ENCODE peak calls at places on chromosomes 5 and 9, in eight cellular contexts. G is CD8-positive, alpha-beta memory T cell; N is pancreas; Q is tibial nerve; X is neuronal stem cell; B is ovary; O is tibial artery; Y is HCT116. M is an unnamed sample.
A peak's percentile ranks its signal among the peaks of the same experiment; 100 is the strongest.

GRCh38 chr9:123940721-123941534 is 11.0 kb upstream of the DENND1A start:
- DNase-seq in X (no peak), Y (no peak), O (no peak), G (no peak), Q (no peak), N (no peak), B (no peak), M (no peak)

GRCh38 chr5:42767491-42768105 is 11.0 kb downstream of the CCDC152 start:
- DNase-seq in G (no peak), O (no peak), Q (no peak), Y (no peak), B (no peak), X (no peak), N (no peak), M (peak; percentile 50)

GRCh38 chr9:17627641-17628040 is 48.8 kb downstream of the SH3GL2 start:
- DNase-seq in B (no peak), Y (no peak), Q (no peak), X (no peak), G (no peak), N (no peak), O (no peak), M (no peak)

GRCh38 chr9:4344946-4345345 is 45.1 kb upstream of the GLIS3 start:
- DNase-seq in O (no peak), B (no peak), Q (no peak), G (no peak), N (no peak), X (no peak), Y (no peak), M (no peak)

GRCh38 chr5:7970816-7971215 is 101.9 kb downstream of the MTRR start:
- DNase-seq in G (no peak), N (no peak), B (no peak), Q (no peak), Y (no peak), O (no peak), X (no peak), M (no peak)

GRCh38 chr9:117247271-117247670 is 167.6 kb downstream of the ASTN2 start:
- DNase-seq in X (no peak), B (no peak), N (peak; percentile 16), G (no peak), O (no peak), Q (no peak), Y (no peak), M (peak; percentile 34)

GRCh38 chr5:64977779-64978178 is 209.0 kb downstream of the CWC27 start:
- DNase-seq in B (no peak), Q (no peak), G (no peak), X (no peak), Y (no peak), N (no peak), O (no peak), M (no peak)

GRCh38 chr5:96648023-96648422 is 14.2 kb upstream of the CAST start:
- DNase-seq in Q (no peak), X (no peak), O (no peak), N (no peak), G (no peak), B (no peak), Y (no peak), M (no peak)

GRCh38 chr5:158701406-158702177 is 398.1 kb downstream of the EBF1 start:
- DNase-seq in O (peak; percentile 53), B (no peak), G (no peak), Y (no peak), X (no peak), Q (no peak), N (no peak), M (no peak)

GRCh38 chr5:2985718-2986117 is 234.2 kb upstream of the IRX2 start:
- DNase-seq in B (no peak), O (no peak), Q (no peak), G (no peak), Y (no peak), X (no peak), N (no peak), M (no peak)

GRCh38 chr5:102893942-102894341 is 138.8 kb downstream of the PAM start:
- DNase-seq in B (no peak), O (no peak), Q (no peak), N (no peak), G (no peak), Y (no peak), X (no peak), M (no peak)

GRCh38 chr9:128689293-128689770 is 310 bp downstream of the SET start:
- DNase-seq in G (no peak), Y (no peak), Q (no peak), N (no peak), O (peak; percentile 52), B (peak; percentile 60), X (no peak), M (no peak)

GRCh38 chr5:74492230-74492629 is 148.3 kb downstream of the ENC1 start:
- DNase-seq in O (no peak), Q (no peak), G (no peak), B (no peak), X (no peak), N (no peak), Y (no peak), M (peak; percentile 17)

GRCh38 chr5:332843-333242 is 11.3 kb downstream of the AHRR start:
- DNase-seq in G (no peak), O (no peak), Y (no peak), X (no peak), N (no peak), B (no peak), Q (no peak), M (no peak)

GRCh38 chr5:31196309-31196708 is 2.8 kb downstream of the CDH6 start:
- DNase-seq in N (no peak), O (no peak), X (peak; percentile 23), G (no peak), Q (no peak), Y (no peak), B (no peak), M (peak; percentile 79)

GRCh38 chr5:159123700-159124099 is 24.0 kb upstream of the EBF1 start:
- DNase-seq in O (no peak), B (no peak), Q (no peak), N (no peak), G (no peak), X (no peak), Y (no peak), M (no peak)

GRCh38 chr5:72107874-72108199 is 562 bp downstream of the MAP1B start:
- DNase-seq in O (no peak), X (peak; percentile 55), Q (no peak), N (peak; percentile 8), B (peak; percentile 13), Y (no peak), G (no peak), M (no peak)

GRCh38 chr9:73715591-73715990 is 563.9 kb downstream of the ANXA1 start:
- DNase-seq in N (no peak), O (no peak), B (no peak), Y (no peak), Q (no peak), G (no peak), X (no peak), M (no peak)

GRCh38 chr5:131959906-131960305 is 14.4 kb upstream of the MEIKIN start:
- DNase-seq in B (no peak), G (no peak), X (no peak), O (no peak), Q (no peak), Y (no peak), N (no peak), M (no peak)

GRCh38 chr5:99320461-99320860 is 391.7 kb upstream of the CHD1 start:
- DNase-seq in X (peak; percentile 2), N (no peak), O (peak; percentile 26), Q (no peak), B (no peak), Y (no peak), G (no peak), M (peak; percentile 53)

GRCh38 chr5:175670358-175670757 is 12.5 kb downstream of the HRH2 start:
- DNase-seq in G (no peak), X (no peak), Y (no peak), N (no peak), B (no peak), O (no peak), Q (no peak), M (no peak)

GRCh38 chr9:74499111-74499601 is 2.0 kb downstream of the RORB start:
- DNase-seq in Q (no peak), X (peak; percentile 0), G (no peak), B (no peak), O (no peak), Y (no peak), N (no peak), M (no peak)

GRCh38 chr9:101736723-101737122 is 1.7 kb downstream of the GRIN3A start:
- DNase-seq in G (no peak), Y (no peak), Q (no peak), X (peak; percentile 51), O (no peak), N (peak; percentile 11), B (no peak), M (peak; percentile 10)

GRCh38 chr5:171989276-171989675 is 17.2 kb downstream of the FBXW11 start:
- DNase-seq in X (no peak), G (no peak), O (no peak), N (no peak), Q (no peak), Y (no peak), B (no peak), M (no peak)

GRCh38 chr5:28542968-28543367 is 1504.6 kb upstream of the CDH9 start:
- DNase-seq in Q (no peak), G (no peak), B (no peak), X (no peak), N (no peak), O (no peak), Y (no peak), M (no peak)

GRCh38 chr9:12426198-12426864 is 266.9 kb upstream of the TYRP1 start:
- DNase-seq in B (no peak), O (no peak), N (no peak), Q (no peak), X (peak; percentile 14), G (no peak), Y (no peak), M (peak; percentile 48)

GRCh38 chr5:95779611-95780010 is 42.9 kb downstream of the GLRX start:
- DNase-seq in Y (no peak), G (no peak), Q (no peak), B (no peak), O (no peak), N (no peak), X (no peak), M (no peak)

GRCh38 chr5:32308951-32309350 is 3.8 kb downstream of the MTMR12 start:
- DNase-seq in O (no peak), Y (no peak), G (no peak), N (no peak), X (no peak), B (no peak), Q (peak; percentile 11), M (no peak)
- H3K4me1 ChIP-seq in O (peaks cover 37% of the 10 kb centered on the region), Y (peaks cover 6% of the 10 kb centered on the region), G (peaks cover 18% of the 10 kb centered on the region), N (peaks cover 62% of the 10 kb centered on the region), X (peaks cover 5% of the 10 kb centered on the region), B (peaks cover 14% of the 10 kb centered on the region), Q (peaks cover 20% of the 10 kb centered on the region), M (peaks cover 15% of the 10 kb centered on the region)

GRCh38 chr5:147658293-147658932 is 124.1 kb downstream of the JAKMIP2 start:
- DNase-seq in N (no peak), Y (no peak), Q (no peak), X (no peak), G (no peak), O (no peak), B (no peak), M (no peak)
- H3K27me3 ChIP-seq in N (no peaks in the 10 kb centered on the region), Y (peaks cover 4% of the 10 kb centered on the region), Q (no peaks in the 10 kb centered on the region), X (no peaks in the 10 kb centered on the region), G (no peaks in the 10 kb centered on the region), O (no peaks in the 10 kb centered on the region), B (no peaks in the 10 kb centered on the region), M (no peaks in the 10 kb centered on the region)

GRCh38 chr9:99680191-99680590 is 141.5 kb upstream of the NR4A3 start:
- DNase-seq in N (no peak), Y (no peak), G (no peak), O (no peak), B (no peak), Q (no peak), X (no peak), M (no peak)
- H3K4me1 ChIP-seq in N (no peaks in the 10 kb centered on the region), Y (no peaks in the 10 kb centered on the region), G (no peaks in the 10 kb centered on the region), O (no peaks in the 10 kb centered on the region), B (no peaks in the 10 kb centered on the region), Q (no peaks in the 10 kb centered on the region), X (no peaks in the 10 kb centered on the region), M (no peaks in the 10 kb centered on the region)

GRCh38 chr9:126225611-126226609 is 100.7 kb upstream of the MVB12B start:
- DNase-seq in X (no peak), B (no peak), O (no peak), N (no peak), Q (no peak), Y (no peak), G (no peak), M (no peak)
- H3K27me3 ChIP-seq in X (no peaks in the 10 kb centered on the region), B (no peaks in the 10 kb centered on the region), O (peaks cover 73% of the 10 kb centered on the region), N (no peaks in the 10 kb centered on the region), Q (no peaks in the 10 kb centered on the region), Y (peaks cover 3% of the 10 kb centered on the region), G (peaks cover 10% of the 10 kb centered on the region), M (peaks cover 76% of the 10 kb centered on the region)